ENCODE peak calls at places on chromosomes 4 and X, in four cellular contexts. V is pancreas, I is SK-N-SH, O is GM23338. S is an unnamed sample.
A peak's percentile ranks its signal among the peaks of the same experiment; 100 is the strongest.

GRCh38 chr4:71941001-71941400 is 90.8 kb upstream of the NPFFR2 start:
- DNase-seq in V (no peak), I (peak; percentile 17), O (peak; percentile 76), S (peak; percentile 65)

GRCh38 chr4:128916832-128917231 is 107.3 kb downstream of the JADE1 start:
- DNase-seq in V (no peak), I (no peak), O (no peak), S (no peak)

GRCh38 chr4:6811165-6811564 is 28.6 kb downstream of the KIAA0232 start:
- DNase-seq in V (no peak), I (no peak), O (no peak), S (no peak)

GRCh38 chr4:144754562-144755410 is 108.8 kb downstream of the HHIP start:
- DNase-seq in V (peak; percentile 23), I (no peak), O (peak; percentile 62), S (peak; percentile 68)

GRCh38 chr4:46258436-46258835 is 131.5 kb downstream of the GABRA2 start:
- DNase-seq in V (no peak), I (no peak), O (no peak), S (no peak)

GRCh38 chr4:87046111-87046510 is 111.3 kb downstream of the AFF1 start:
- DNase-seq in V (no peak), I (no peak), O (no peak), S (no peak)

GRCh38 chr4:16155503-16156169 is 70.6 kb downstream of the TAPT1 start:
- DNase-seq in V (no peak), I (peak; percentile 68), O (no peak), S (no peak)

GRCh38 chr4:88659061-88659889 is 38.4 kb downstream of the NAP1L5 start:
- DNase-seq in V (peak; percentile 22), I (peak; percentile 45), O (peak; percentile 81), S (peak; percentile 80)

GRCh38 chr4:15077969-15078368 is 75.7 kb downstream of the CPEB2 start:
- DNase-seq in V (no peak), I (no peak), O (no peak), S (no peak)

GRCh38 chrX:41095962-41096955 is 11.0 kb downstream of the USP9X start:
- DNase-seq in V (no peak), I (no peak), O (no peak), S (no peak)

GRCh38 chr4:74158561-74159396 is 861 bp downstream of the MTHFD2L start:
- DNase-seq in V (no peak), I (no peak), O (no peak), S (no peak)

GRCh38 chr4:108270466-108271450 is 102.0 kb upstream of the LEF1 start:
- DNase-seq in V (no peak), I (no peak), O (no peak), S (no peak)

GRCh38 chrX:113330416-113330815 is 489.8 kb upstream of the AMOT start:
- DNase-seq in V (no peak), I (no peak), O (no peak), S (no peak)

GRCh38 chr4:142373610-142374009 is 472.5 kb downstream of the INPP4B start:
- DNase-seq in V (no peak), I (no peak), O (no peak), S (no peak)

GRCh38 chr4:102799816-102800215 is 27.5 kb downstream of the UBE2D3 start:
- DNase-seq in V (no peak), I (no peak), O (no peak), S (no peak)

GRCh38 chrX:17442898-17443297 is 67.9 kb downstream of the NHS start:
- DNase-seq in V (no peak), I (no peak), O (no peak), S (no peak)

GRCh38 chr4:138114434-138114833 is 127.7 kb downstream of the SLC7A11 start:
- DNase-seq in V (no peak), I (no peak), O (no peak), S (no peak)

GRCh38 chr4:108544504-108544903 is 75.9 kb upstream of the RPL34 start:
- DNase-seq in V (no peak), I (no peak), O (no peak), S (no peak)

GRCh38 chr4:120066182-120066524 is 495 bp downstream of the MAD2L1 start:
- DNase-seq in V (no peak), I (peak; percentile 8), O (peak; percentile 42), S (no peak)

GRCh38 chrX:47264507-47265173 is 31.8 kb downstream of the USP11 start:
- DNase-seq in V (no peak), I (no peak), O (no peak), S (no peak)

GRCh38 chrX:53813663-53814440 is 127.3 kb upstream of the HUWE1 start:
- DNase-seq in V (no peak), I (no peak), O (no peak), S (no peak)

GRCh38 chrX:19804168-19804567 is 83.2 kb downstream of the SH3KBP1 start:
- DNase-seq in V (no peak), I (no peak), O (no peak), S (no peak)

GRCh38 chr4:174119818-174120217 is 163.6 kb downstream of the FBXO8 start:
- DNase-seq in V (no peak), I (no peak), O (no peak), S (no peak)

GRCh38 chr4:174118171-174118570 is 165.3 kb downstream of the FBXO8 start:
- DNase-seq in V (no peak), I (peak; percentile 29), O (no peak), S (no peak)

GRCh38 chr4:174119051-174119450 is 164.4 kb downstream of the FBXO8 start:
- DNase-seq in V (no peak), I (peak; percentile 39), O (no peak), S (no peak)

GRCh38 chr4:174122705-174123104 is 160.8 kb downstream of the FBXO8 start:
- DNase-seq in V (no peak), I (no peak), O (no peak), S (no peak)

DNA sequence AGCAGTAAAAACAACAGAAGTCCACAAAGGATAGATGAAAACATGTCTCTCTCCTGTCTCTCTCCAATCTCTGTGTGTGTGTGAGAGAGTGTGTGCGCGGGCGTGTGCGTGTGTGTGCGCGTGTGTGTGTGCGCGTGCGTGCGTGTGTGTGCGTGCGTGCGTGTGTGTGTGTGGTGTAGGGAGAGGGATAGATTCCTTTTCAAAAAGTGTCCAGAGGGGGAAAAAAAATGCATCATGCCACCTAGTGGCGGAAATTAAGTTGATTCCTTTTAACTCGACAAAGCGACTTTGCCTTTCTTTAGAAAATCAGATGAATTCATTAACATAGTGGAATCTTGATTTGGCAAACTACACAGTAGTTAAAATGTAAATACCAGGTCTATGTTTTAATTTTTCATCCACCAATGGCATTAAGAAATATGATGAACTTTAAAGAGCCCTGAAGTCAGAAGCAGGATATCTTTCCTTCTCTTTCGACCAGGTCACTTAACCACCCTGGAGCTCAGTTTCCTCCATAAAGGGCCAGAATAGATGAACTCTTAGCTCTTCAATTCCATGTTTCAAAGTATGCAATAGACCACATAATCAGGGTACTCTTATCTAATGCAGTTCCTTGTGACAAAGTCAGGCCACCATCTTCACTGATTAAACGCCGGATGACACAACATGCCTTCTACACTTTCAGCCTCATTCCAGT is 162.9 kb downstream of the FBXO8 start:
- DNase-seq in V (peak; percentile 37), I (peak; percentile 69), O (peak; percentile 75), S (peak; percentile 69)
- H3K4me3 ChIP-seq in V (no peak overlapping the region), I (peak overlapping the region; percentile 40), O (peak overlapping the region; percentile 29), S (no peak overlapping the region)

GRCh38 chr4:183507928-183508327 is 3.1 kb downstream of the ING2 start:
- DNase-seq in V (no peak), I (no peak), O (no peak), S (no peak)
- H3K4me1 ChIP-seq in V (peaks cover 10% of the 10 kb centered on the region), I (peaks cover 8% of the 10 kb centered on the region), O (peaks cover 18% of the 10 kb centered on the region), S (no peaks in the 10 kb centered on the region)

DNA sequence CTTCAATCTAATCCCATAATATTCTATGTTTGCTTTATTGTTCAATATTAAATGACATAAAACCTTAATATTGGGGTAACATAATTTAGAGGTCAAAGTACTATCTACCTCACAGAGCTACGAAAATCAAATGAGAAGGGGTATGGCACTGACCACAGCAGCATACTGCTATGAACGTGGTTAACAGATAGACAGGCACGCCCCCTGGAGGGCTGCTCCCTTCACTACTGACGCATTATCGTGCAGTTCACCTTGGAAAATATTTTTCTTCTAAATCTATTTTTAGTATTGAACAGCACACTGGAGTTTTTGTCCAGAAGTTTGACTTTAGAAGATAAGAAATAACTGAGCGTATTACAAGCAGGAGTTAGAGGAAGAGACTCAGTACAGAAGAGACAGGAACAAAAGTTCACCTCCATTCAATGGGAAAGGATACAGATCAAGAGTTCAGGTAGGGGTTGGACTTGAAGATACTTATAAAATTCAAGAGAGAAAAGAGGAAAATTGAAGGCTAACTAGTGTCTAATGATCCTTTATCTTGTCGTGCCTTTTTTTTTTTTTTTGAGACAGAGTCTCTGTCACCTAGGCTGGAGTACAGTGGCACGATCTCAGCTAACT is 22.7 kb downstream of the MAP9 start:
- DNase-seq in V (peak; percentile 36), I (peak; percentile 39), O (peak; percentile 79), S (peak; percentile 86)
- H3K27ac ChIP-seq in V (no peak overlapping the region), I (no peak overlapping the region), O (no peak overlapping the region), S (no peak overlapping the region)

DNA sequence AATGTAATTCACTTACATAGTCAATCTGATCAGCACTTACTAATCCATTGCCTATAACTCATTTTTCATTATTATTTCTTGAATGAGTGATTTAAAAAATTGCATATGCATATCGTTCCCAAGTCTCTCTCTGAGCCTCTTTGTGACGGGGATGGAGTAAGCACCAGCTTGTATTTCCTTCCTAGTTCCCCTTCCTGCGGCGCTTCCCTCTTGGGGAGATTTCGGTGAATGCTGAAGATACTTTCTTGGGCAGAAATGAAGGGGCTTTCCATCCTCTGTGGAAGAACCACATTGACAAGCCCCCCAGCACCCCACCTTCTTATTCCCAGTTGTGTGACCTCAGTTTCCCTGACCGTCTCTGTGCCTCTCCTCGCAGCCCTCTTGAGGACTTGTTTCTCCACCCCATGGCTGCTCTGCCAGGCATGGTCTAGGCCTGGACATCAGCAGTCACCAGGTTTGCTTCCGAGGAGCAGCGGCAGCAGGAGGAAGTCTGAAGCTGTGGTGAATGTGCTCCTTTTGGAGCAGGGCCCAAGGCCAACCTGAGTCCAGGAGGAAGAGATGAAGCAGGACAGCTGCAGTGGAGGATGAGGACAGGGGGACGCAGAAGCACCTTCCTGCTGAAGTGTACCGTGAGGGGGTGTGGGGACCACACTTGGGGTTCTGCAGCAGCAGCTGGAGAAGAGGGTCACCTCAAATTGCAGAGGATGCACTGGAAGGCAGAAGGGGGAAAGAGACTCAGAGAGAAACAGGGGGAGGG is 124.9 kb downstream of the IRF2 start:
- DNase-seq in V (no peak), I (no peak), O (no peak), S (peak; percentile 37)
- H3K4me3 ChIP-seq in V (no peak overlapping the region), I (no peak overlapping the region), O (no peak overlapping the region), S (peak overlapping the region; percentile 16)

GRCh38 chrX:147914609-147915008 is 2.9 kb downstream of the FMR1 start:
- DNase-seq in V (no peak), I (no peak), O (no peak), S (no peak)

GRCh38 chrX:147920161-147920666 is 8.5 kb downstream of the FMR1 start:
- DNase-seq in V (no peak), I (no peak), O (peak; percentile 6), S (no peak)

GRCh38 chrX:147913570-147913969 is 1.9 kb downstream of the FMR1 start:
- DNase-seq in V (no peak), I (no peak), O (no peak), S (no peak)

GRCh38 chrX:147916375-147916968 is 4.8 kb downstream of the FMR1 start:
- DNase-seq in V (no peak), I (no peak), O (no peak), S (no peak)

GRCh38 chrX:147917700-147918694 is 6.3 kb downstream of the FMR1 start:
- DNase-seq in V (no peak), I (no peak), O (no peak), S (no peak)
- H3K4me1 ChIP-seq in V (no peaks in the 10 kb centered on the region), I (no peaks in the 10 kb centered on the region), O (peaks cover 42% of the 10 kb centered on the region), S (no peaks in the 10 kb centered on the region)